ENCODE peak calls at places on chromosome 18, in five cellular contexts. G, Q, X, Y and K are unnamed samples.

GRCh38 chr18:59267511-59268126 is 5.6 kb downstream of the RAX start:
- DNase-seq in G (no peak), Q (no peak), X (no peak), Y (no peak), K (no peak)

GRCh38 chr18:67135981-67136380 is 380.5 kb downstream of the DSEL start:
- DNase-seq in G (no peak), Q (no peak), X (no peak), Y (no peak), K (no peak)

GRCh38 chr18:37389684-37390368 is 175.8 kb downstream of the CELF4 start:
- DNase-seq in G (no peak), Q (no peak), X (no peak), Y (no peak), K (no peak)

GRCh38 chr18:23761941-23762340 is 72.7 kb downstream of the LAMA3 start:
- DNase-seq in G (no peak), Q (no peak), X (no peak), Y (no peak), K (no peak)

GRCh38 chr18:23515911-23516546 is 12.7 kb downstream of the RMC1 start:
- DNase-seq in G (peak), Q (peak), X (peak), Y (peak), K (peak)

GRCh38 chr18:48159816-48160215 is 229.4 kb upstream of the SMAD2 start:
- DNase-seq in G (no peak), Q (no peak), X (no peak), Y (no peak), K (no peak)

GRCh38 chr18:60978338-60978737 is 354.9 kb upstream of the CDH20 start:
- DNase-seq in G (no peak), Q (no peak), X (no peak), Y (peak), K (no peak)

GRCh38 chr18:13611058-13611615 is 115.2 kb downstream of the FAM210A start:
- DNase-seq in G (peak), Q (peak), X (no peak), Y (peak), K (no peak)

GRCh38 chr18:42113529-42114191 is 158.6 kb downstream of the PIK3C3 start:
- DNase-seq in G (no peak), Q (no peak), X (no peak), Y (peak), K (peak)

GRCh38 chr18:69400976-69401474 is 337 bp downstream of the DOK6 start:
- DNase-seq in G (no peak), Q (no peak), X (no peak), Y (no peak), K (no peak)

GRCh38 chr18:39854291-39854690 is 2100.7 kb upstream of the PIK3C3 start:
- DNase-seq in G (no peak), Q (no peak), X (no peak), Y (no peak), K (no peak)

GRCh38 chr18:22609642-22610041 is 191.9 kb upstream of the CTAGE1 start:
- DNase-seq in G (no peak), Q (no peak), X (no peak), Y (peak), K (no peak)

GRCh38 chr18:79936641-79937040 is 14.8 kb downstream of the SLC66A2 start:
- DNase-seq in G (no peak), Q (no peak), X (no peak), Y (no peak), K (no peak)

GRCh38 chr18:4335386-4335785 is 119.7 kb downstream of the DLGAP1 start:
- DNase-seq in G (no peak), Q (no peak), X (no peak), Y (no peak), K (no peak)

GRCh38 chr18:42174909-42175308 is 219.9 kb downstream of the PIK3C3 start:
- DNase-seq in G (no peak), Q (peak), X (no peak), Y (no peak), K (peak)

GRCh38 chr18:57576316-57576715 is 10.2 kb downstream of the FECH start:
- DNase-seq in G (no peak), Q (no peak), X (no peak), Y (no peak), K (no peak)

GRCh38 chr18:47050468-47050867 is 15.0 kb upstream of the ELOA2 start:
- DNase-seq in G (no peak), Q (peak), X (no peak), Y (peak), K (peak)

GRCh38 chr18:53508529-53508928 is 715.9 kb downstream of the MBD2 start:
- DNase-seq in G (no peak), Q (no peak), X (no peak), Y (no peak), K (no peak)

GRCh38 chr18:13893418-13893760 is 21.9 kb downstream of the MC2R start:
- DNase-seq in G (peak), Q (peak), X (no peak), Y (no peak), K (peak)

GRCh38 chr18:35673682-35674081 is 92.1 kb downstream of the GALNT1 start:
- DNase-seq in G (no peak), Q (no peak), X (no peak), Y (no peak), K (no peak)

GRCh38 chr18:11861583-11862288 is 10.5 kb downstream of the CHMP1B start:
- DNase-seq in G (no peak), Q (no peak), X (no peak), Y (no peak), K (no peak)

GRCh38 chr18:64275593-64276309 is 126.9 kb upstream of the LINC00305 start:
- DNase-seq in G (no peak), Q (no peak), X (no peak), Y (no peak), K (no peak)

GRCh38 chr18:68150976-68151375 is 563.9 kb downstream of the TMX3 start:
- DNase-seq in G (no peak), Q (no peak), X (no peak), Y (no peak), K (no peak)

GRCh38 chr18:9055185-9055584 is 47.3 kb upstream of the NDUFV2 start:
- DNase-seq in G (no peak), Q (peak), X (no peak), Y (peak), K (peak)